ENCODE peak calls at places on chromosomes 13 and 19, in seven cellular contexts. C is WTC11; Q is CD8-positive, alpha-beta T cell; G is GM10248; E is neural crest cell; V is brain microvascular endothelial cell; R is lung. J is an unnamed sample.

GRCh38 chr13:85313761-85314503 is 485.3 kb downstream of the SLITRK6 start:
- DNase-seq in C (no peak), R (no peak), V (peak), G (no peak), Q (no peak), E (no peak), J (no peak)

GRCh38 chr19:5961969-5962945 is 15.7 kb downstream of the RANBP3 start:
- DNase-seq in E (no peak), G (no peak), R (peak), Q (peak), C (no peak), V (peak), J (no peak)

GRCh38 chr13:98520674-98521449 is 56.0 kb downstream of the STK24 start:
- DNase-seq in V (no peak), G (no peak), R (no peak), C (no peak), Q (no peak), E (no peak), J (no peak)

GRCh38 chr13:47256618-47257017 is 359.8 kb upstream of the HTR2A start:
- DNase-seq in V (peak), R (no peak), G (no peak), E (no peak), C (no peak), Q (no peak), J (no peak)

GRCh38 chr13:87754097-87754496 is 82.9 kb downstream of the SLITRK5 start:
- DNase-seq in G (no peak), V (no peak), Q (no peak), E (no peak), C (no peak), R (no peak), J (no peak)

GRCh38 chr13:102978168-102978567 is 88.0 kb downstream of the SLC10A2 start:
- DNase-seq in Q (no peak), V (no peak), E (no peak), G (no peak), C (no peak), R (no peak), J (no peak)

GRCh38 chr19:37931941-37932655 is 25.1 kb downstream of the SIPA1L3 start:
- DNase-seq in C (peak), G (peak), E (peak), Q (no peak), R (peak), V (peak), J (peak)

GRCh38 chr13:101289764-101290163 is 126.5 kb downstream of the NALCN start:
- DNase-seq in G (no peak), R (no peak), Q (no peak), E (peak), V (peak), C (peak), J (no peak)

GRCh38 chr13:70042193-70042592 is 65.4 kb upstream of the ATXN8OS start:
- DNase-seq in G (no peak), V (no peak), C (no peak), E (no peak), Q (no peak), R (no peak), J (no peak)

GRCh38 chr19:38726761-38727301 is 17.4 kb downstream of the CAPN12 start:
- DNase-seq in G (no peak), E (no peak), C (no peak), R (no peak), V (no peak), Q (peak), J (no peak)

GRCh38 chr19:57829316-57829715 is 783 bp upstream of the ZNF587B start:
- DNase-seq in C (no peak), V (peak), Q (no peak), G (no peak), R (no peak), E (no peak), J (no peak)

GRCh38 chr13:68509734-68510621 is 1279.8 kb upstream of the PCDH9 start:
- DNase-seq in V (no peak), R (no peak), C (no peak), E (no peak), G (no peak), Q (no peak), J (no peak)

GRCh38 chr13:28830580-28830979 is 10.4 kb downstream of the MTUS2 start:
- DNase-seq in G (no peak), R (no peak), E (no peak), V (no peak), Q (no peak), C (no peak), J (no peak)

GRCh38 chr13:99956473-99957349 is 14.9 kb downstream of the ZIC5 start:
- DNase-seq in V (no peak), R (no peak), G (no peak), E (no peak), C (peak), Q (no peak), J (no peak)

GRCh38 chr13:109400192-109400591 is 386.2 kb downstream of the IRS2 start:
- DNase-seq in V (no peak), R (no peak), E (peak), G (no peak), Q (no peak), C (no peak), J (no peak)

GRCh38 chr13:110965038-110965754 is 50.3 kb upstream of the ANKRD10 start:
- DNase-seq in G (no peak), Q (no peak), V (peak), E (no peak), R (no peak), C (no peak), J (no peak)

GRCh38 chr13:40313269-40314200 is 352.9 kb downstream of the FOXO1 start:
- DNase-seq in C (no peak), V (no peak), G (no peak), E (no peak), R (no peak), Q (no peak), J (no peak)

GRCh38 chr13:73480784-73481183 is 422.0 kb downstream of the KLF5 start:
- DNase-seq in V (no peak), G (no peak), C (no peak), R (no peak), E (no peak), Q (no peak), J (no peak)

GRCh38 chr13:42453091-42453645 is 120.8 kb upstream of the TNFSF11 start:
- DNase-seq in Q (no peak), V (no peak), C (no peak), R (no peak), E (no peak), G (no peak), J (no peak)

GRCh38 chr19:40006273-40006691 is 9.4 kb downstream of the ZNF546 start:
- DNase-seq in G (no peak), R (no peak), C (no peak), E (no peak), V (peak), Q (no peak), J (no peak)

GRCh38 chr13:91406619-91407018 is 8.2 kb downstream of the GPC5 start:
- DNase-seq in C (peak), E (peak), G (peak), R (no peak), Q (no peak), V (peak), J (no peak)

GRCh38 chr19:37654525-37654832 is 786 bp downstream of the ZFP30 start:
- DNase-seq in E (no peak), V (peak), R (no peak), Q (no peak), G (no peak), C (no peak), J (no peak)

DNA sequence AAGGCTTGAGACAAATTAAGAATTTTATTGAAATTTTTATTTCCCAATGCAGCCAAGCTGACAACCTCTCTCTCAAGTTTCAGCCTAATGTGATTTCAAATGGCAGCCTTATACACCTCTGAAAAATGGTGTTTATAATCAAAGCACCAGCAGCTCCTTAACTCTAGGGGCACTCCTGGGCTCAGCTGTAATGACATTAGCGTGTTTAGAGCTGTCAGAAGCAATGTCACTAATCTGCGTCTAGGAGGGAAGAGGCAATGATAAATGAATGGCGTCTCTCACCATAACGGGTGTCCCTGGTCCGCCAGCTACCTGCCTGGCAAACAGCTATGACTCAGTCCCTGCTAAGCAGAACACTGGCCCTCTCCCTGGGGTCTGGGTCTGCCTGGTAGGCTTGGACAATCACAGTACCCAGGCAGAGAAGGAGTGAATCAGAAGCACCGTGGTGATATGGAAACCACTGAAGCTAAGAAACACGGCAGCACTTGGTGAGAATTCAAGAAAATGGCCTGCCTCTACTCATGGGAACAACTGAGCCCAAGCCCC is 131.8 kb upstream of the VSTM2B start:
- DNase-seq in C (no peak), V (no peak), Q (no peak), R (no peak), G (no peak), E (no peak), J (no peak)
- TF ChIP-seq CTCF in C (no peak), V (no peak), Q (no peak), R (no peak), G (no peak), E (peak), J (no peak)

GRCh38 chr13:45468676-45469075 is 3.9 kb downstream of the COG3 start:
- DNase-seq in G (no peak), V (no peak), R (no peak), C (no peak), E (no peak), Q (no peak), J (no peak)

GRCh38 chr13:45472171-45472705 is 7.5 kb downstream of the COG3 start:
- DNase-seq in Q (no peak), V (no peak), C (no peak), E (no peak), G (no peak), R (no peak), J (no peak)

GRCh38 chr13:45474584-45475454 is 10.1 kb downstream of the COG3 start:
- DNase-seq in V (no peak), G (no peak), R (no peak), E (no peak), Q (no peak), C (no peak), J (no peak)

GRCh38 chr13:45473627-45474026 is 8.9 kb downstream of the COG3 start:
- DNase-seq in R (no peak), V (peak), E (no peak), Q (no peak), G (no peak), C (no peak), J (no peak)
- TF ChIP-seq CTCF in R (no peak), V (peak), E (peak), Q (peak), G (peak), C (no peak), J (no peak)

GRCh38 chr13:104105418-104106355 is 1039.5 kb upstream of the SLC10A2 start:
- DNase-seq in E (no peak), V (no peak), Q (no peak), G (no peak), C (no peak), R (no peak), J (no peak)

GRCh38 chr13:104098421-104098820 is 1032.2 kb upstream of the SLC10A2 start:
- DNase-seq in G (no peak), E (no peak), R (no peak), V (no peak), Q (no peak), C (no peak), J (no peak)

GRCh38 chr13:104099750-104100149 is 1033.5 kb upstream of the SLC10A2 start:
- DNase-seq in Q (no peak), G (no peak), C (no peak), V (no peak), R (no peak), E (no peak), J (no peak)
- TF ChIP-seq CTCF in Q (no peak), G (no peak), C (no peak), V (no peak), R (no peak), E (no peak), J (no peak)

GRCh38 chr19:1230585-1231489 is 7.0 kb downstream of the CBARP start:
- DNase-seq in V (no peak), C (no peak), R (no peak), Q (no peak), G (no peak), E (no peak), J (no peak)
- TF ChIP-seq CTCF in V (no peak), C (no peak), R (no peak), Q (no peak), G (no peak), E (no peak), J (no peak)

GRCh38 chr19:9883764-9884163 is 48.6 kb downstream of the PIN1 start:
- DNase-seq in E (no peak), Q (no peak), G (no peak), R (no peak), V (no peak), C (no peak), J (no peak)

GRCh38 chr19:9883231-9883758 is 48.2 kb downstream of the PIN1 start:
- DNase-seq in E (no peak), C (peak), V (no peak), G (no peak), Q (no peak), R (no peak), J (no peak)

GRCh38 chr19:9881720-9882119 is 46.6 kb downstream of the PIN1 start:
- DNase-seq in C (no peak), G (no peak), E (no peak), Q (no peak), V (no peak), R (no peak), J (no peak)

DNA sequence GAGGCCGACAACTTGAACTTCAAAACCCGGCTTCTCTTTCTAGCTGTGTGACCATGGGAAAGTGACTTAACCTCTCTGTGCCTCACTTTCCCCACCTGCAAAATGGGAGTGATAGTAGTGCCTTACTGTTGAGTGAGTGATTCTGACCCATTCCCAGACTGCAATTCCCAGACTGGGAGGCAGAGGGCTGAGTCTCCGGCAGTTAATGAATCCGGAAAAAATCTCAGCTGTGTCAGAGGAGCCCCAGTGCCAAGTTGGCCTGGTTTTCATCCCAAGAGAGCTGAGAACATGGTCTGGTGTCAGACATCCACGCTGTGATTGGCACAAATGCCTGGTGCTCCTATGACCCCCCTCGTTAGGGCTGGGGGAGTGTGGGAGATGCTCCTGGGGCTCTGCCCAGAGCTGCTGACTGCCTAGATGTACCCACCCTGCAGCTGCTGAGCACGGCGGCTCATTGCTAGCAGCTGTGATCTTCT is 50.0 kb downstream of the PIN1 start:
- DNase-seq in G (no peak), C (no peak), V (peak), R (peak), Q (no peak), E (no peak), J (no peak)
- TF ChIP-seq CTCF in G (no peak), C (no peak), V (peak), R (no peak), Q (no peak), E (no peak), J (no peak)

GRCh38 chr19:4413588-4413987 is 11.1 kb downstream of the CHAF1A start:
- DNase-seq in E (no peak), G (no peak), R (no peak), C (no peak), V (no peak), Q (no peak), J (no peak)

GRCh38 chr19:4416268-4416667 is 13.8 kb downstream of the CHAF1A start:
- DNase-seq in C (no peak), R (no peak), E (no peak), G (no peak), V (no peak), Q (no peak), J (no peak)

GRCh38 chr19:4414144-4414799 is 11.8 kb downstream of the CHAF1A start:
- DNase-seq in C (no peak), R (no peak), V (no peak), G (no peak), E (no peak), Q (no peak), J (no peak)

GRCh38 chr19:4415352-4415751 is 12.9 kb downstream of the CHAF1A start:
- DNase-seq in C (no peak), E (no peak), V (no peak), R (no peak), Q (no peak), G (no peak), J (no peak)

GRCh38 chr19:4414800-4415251 is 12.4 kb downstream of the CHAF1A start:
- DNase-seq in Q (no peak), V (no peak), G (no peak), C (no peak), E (no peak), R (no peak), J (no peak)
- TF ChIP-seq CTCF in Q (no peak), V (no peak), G (no peak), C (no peak), E (no peak), R (no peak), J (no peak)

GRCh38 chr19:708154-709141 is at the start of gene PALM:
- DNase-seq in R (no peak), C (peak), V (no peak), G (no peak), E (peak), Q (no peak), J (no peak)
- TF ChIP-seq CTCF in R (no peak), C (no peak), V (no peak), G (no peak), E (peak), Q (no peak), J (no peak)

DNA sequence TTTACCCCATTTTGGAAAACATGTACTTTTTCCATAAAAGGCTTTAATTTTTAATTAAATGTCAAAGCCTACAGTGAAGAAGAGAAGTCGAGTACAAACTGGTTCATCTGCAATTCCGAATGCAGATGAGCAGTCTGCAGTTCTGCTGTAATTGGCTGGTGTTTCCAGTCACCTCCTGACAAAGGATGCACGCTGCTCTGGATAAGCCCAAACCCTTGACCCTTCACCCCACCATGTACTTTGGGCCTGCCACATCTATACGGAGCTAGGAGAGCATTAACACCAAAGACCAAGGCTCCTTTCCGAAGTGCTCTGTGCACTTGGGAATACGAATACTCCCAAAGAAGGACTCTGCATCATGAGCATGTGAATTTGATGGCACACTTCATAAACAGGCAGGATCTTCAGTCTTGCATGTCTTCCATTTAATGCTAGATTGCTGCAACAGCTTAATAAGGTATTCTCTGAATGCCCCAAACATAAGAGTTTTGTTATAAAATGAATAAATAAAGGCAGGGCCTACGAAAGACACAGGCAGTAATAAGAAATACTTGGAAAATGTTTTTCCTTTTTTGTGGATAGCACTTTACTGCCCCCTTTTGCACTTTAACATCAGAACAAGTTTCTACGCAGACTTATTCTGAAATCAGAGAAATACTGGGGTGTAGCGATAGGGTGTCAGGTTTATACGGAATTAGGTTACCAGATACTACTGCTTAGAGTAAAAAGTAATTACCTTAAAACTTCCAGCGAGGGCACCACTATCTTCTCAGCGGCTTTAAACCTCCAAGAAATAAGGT is 15.1 kb downstream of the EFNB2 start:
- DNase-seq in Q (no peak), C (no peak), R (no peak), G (no peak), V (no peak), E (no peak), J (no peak)
- TF ChIP-seq CTCF in Q (no peak), C (no peak), R (peak), G (no peak), V (peak), E (peak), J (no peak)